ENCODE peak calls at places on chromosomes 6 and 20, in nine cellular contexts. C is CD8-positive, alpha-beta memory T cell; H is aorta; Z is stimulated activated CD8-positive, alpha-beta memory T cell treated with anti-CD3 and anti-CD28 coated beads, Interleukin-7, amount 100 ng/mL, for 4 hours; T is mesendoderm; O is C1 segment of cervical spinal cord; B is GM13976; I is A172; E is NB4. X is an unnamed sample.

GRCh38 chr20:35602851-35603495 is 12.7 kb upstream of the SPAG4 start:
- DNase-seq in E (no peak), Z (no peak), H (peak), C (no peak), O (no peak), B (no peak), T (no peak), I (no peak), X (no peak)

GRCh38 chr6:25369450-25370086 is 90.4 kb downstream of the CARMIL1 start:
- DNase-seq in B (no peak), E (no peak), I (no peak), H (no peak), O (peak), T (peak), Z (no peak), C (no peak), X (no peak)

GRCh38 chr6:87473419-87473903 is 687 bp downstream of the SLC35A1 start:
- DNase-seq in I (no peak), T (no peak), B (peak), E (peak), C (no peak), O (no peak), Z (peak), H (peak), X (peak)

GRCh38 chr6:111583986-111584385 is 21.7 kb downstream of the TRAF3IP2 start:
- DNase-seq in Z (no peak), T (no peak), B (no peak), I (no peak), H (no peak), E (no peak), C (no peak), O (no peak), X (no peak)

GRCh38 chr6:107991939-107992560 is 34.0 kb upstream of the SEC63 start:
- DNase-seq in C (no peak), T (peak), B (no peak), H (no peak), E (no peak), Z (no peak), I (no peak), O (no peak), X (no peak)

GRCh38 chr6:159168536-159169192 is 536 bp upstream of the FNDC1 start:
- DNase-seq in I (no peak), O (no peak), T (peak), B (no peak), C (no peak), H (peak), Z (no peak), E (no peak), X (peak)

GRCh38 chr20:13261460-13262301 is 40.6 kb downstream of the ISM1 start:
- DNase-seq in H (no peak), O (no peak), E (peak), B (peak), T (peak), I (peak), Z (peak), C (peak), X (peak)

GRCh38 chr6:154522576-154522975 is 12.1 kb upstream of the CNKSR3 start:
- DNase-seq in Z (no peak), O (no peak), C (no peak), H (no peak), T (no peak), E (no peak), B (no peak), I (no peak), X (no peak)

GRCh38 chr6:29506446-29507067 is 18.8 kb upstream of the MAS1L start:
- DNase-seq in C (no peak), E (no peak), B (peak), O (no peak), T (no peak), I (no peak), H (no peak), Z (no peak), X (no peak)

GRCh38 chr6:79231101-79231500 is 3.4 kb downstream of the HMGN3 start:
- DNase-seq in H (no peak), O (no peak), T (no peak), Z (no peak), C (no peak), E (no peak), I (no peak), B (no peak), X (no peak)

GRCh38 chr6:43949451-43950110 is 177.7 kb downstream of the MRPL14 start:
- DNase-seq in C (no peak), Z (no peak), B (no peak), I (no peak), T (no peak), O (no peak), H (no peak), E (no peak), X (no peak)

GRCh38 chr6:136969930-136970329 is 47.8 kb downstream of the SLC35D3 start:
- DNase-seq in Z (no peak), H (no peak), T (no peak), C (no peak), E (peak), B (no peak), O (no peak), I (no peak), X (no peak)

GRCh38 chr6:33776764-33777163 is 12.2 kb downstream of the LEMD2 start:
- DNase-seq in Z (no peak), H (no peak), C (no peak), T (no peak), E (no peak), I (no peak), O (no peak), B (no peak), X (no peak)

GRCh38 chr6:32908897-32909296 is 31.9 kb downstream of the HLA-DMB start:
- DNase-seq in T (no peak), Z (no peak), E (no peak), C (no peak), O (no peak), I (no peak), H (no peak), B (no peak), X (no peak)

GRCh38 chr6:168937061-168937460 is 316.6 kb downstream of the THBS2 start:
- DNase-seq in T (peak), E (no peak), Z (no peak), C (no peak), O (no peak), H (no peak), B (no peak), I (peak), X (no peak)

GRCh38 chr20:2695206-2695983 is 2.8 kb downstream of the EBF4 start:
- DNase-seq in C (no peak), B (peak), Z (no peak), I (no peak), T (no peak), H (peak), E (peak), O (no peak), X (no peak)

GRCh38 chr6:111972714-111973678 is 80.9 kb upstream of the CCN6 start:
- DNase-seq in H (peak), T (peak), O (no peak), B (no peak), C (peak), E (peak), I (peak), Z (peak), X (no peak)

GRCh38 chr6:99119109-99120031 is 171.6 kb upstream of the FBXL4 start:
- DNase-seq in O (no peak), Z (no peak), B (peak), I (peak), H (no peak), T (peak), C (no peak), E (peak), X (peak)

GRCh38 chr6:83518946-83519489 is 6.7 kb downstream of the PRSS35 start:
- DNase-seq in I (no peak), O (no peak), B (no peak), E (peak), Z (no peak), T (peak), H (no peak), C (no peak), X (no peak)

GRCh38 chr6:7813704-7814103 is 87.8 kb downstream of the BMP6 start:
- DNase-seq in C (no peak), E (no peak), Z (no peak), B (no peak), O (no peak), T (peak), I (no peak), H (no peak), X (no peak)

GRCh38 chr6:154438882-154439281 is 71.6 kb downstream of the CNKSR3 start:
- DNase-seq in E (no peak), B (no peak), H (no peak), O (no peak), Z (no peak), C (no peak), I (no peak), T (no peak), X (no peak)

GRCh38 chr20:61639200-61639599 is 387.1 kb downstream of the CDH4 start:
- DNase-seq in E (no peak), Z (no peak), B (no peak), H (no peak), I (peak), T (no peak), C (no peak), O (no peak), X (no peak)

GRCh38 chr20:61440548-61441055 is 188.5 kb downstream of the CDH4 start:
- DNase-seq in O (no peak), I (no peak), Z (no peak), H (no peak), E (no peak), B (no peak), C (no peak), T (peak), X (no peak)

GRCh38 chr6:21595951-21596378 is 2.4 kb downstream of the SOX4 start:
- DNase-seq in E (no peak), B (peak), C (no peak), H (peak), Z (peak), O (no peak), T (peak), I (no peak), X (no peak)

GRCh38 chr6:29748391-29749352 is 25.4 kb downstream of the HLA-F start:
- DNase-seq in T (peak), Z (peak), B (peak), E (no peak), I (peak), C (peak), H (peak), O (peak), X (peak)

GRCh38 chr6:47156196-47156595 is 114.1 kb upstream of the ADGRF1 start:
- DNase-seq in T (no peak), C (no peak), H (no peak), I (no peak), Z (no peak), O (no peak), B (no peak), E (no peak), X (no peak)

GRCh38 chr20:41365785-41366545 is 653 bp downstream of the EMILIN3 start:
- DNase-seq in O (no peak), B (no peak), C (no peak), H (no peak), E (no peak), T (no peak), I (no peak), Z (no peak), X (no peak)

GRCh38 chr6:22062807-22063408 is 233.9 kb downstream of the PRL start:
- DNase-seq in H (no peak), B (peak), I (no peak), T (no peak), O (peak), E (peak), Z (peak), C (no peak), X (no peak)

GRCh38 chr6:16334671-16335070 is 96.3 kb downstream of the GMPR start:
- DNase-seq in C (no peak), Z (no peak), E (peak), H (peak), T (peak), O (no peak), B (no peak), I (peak), X (no peak)

GRCh38 chr6:74066168-74066871 is 370.3 kb downstream of the CD109 start:
- DNase-seq in T (no peak), C (no peak), H (no peak), O (no peak), I (no peak), Z (no peak), E (no peak), B (no peak), X (no peak)

GRCh38 chr20:8385247-8385646 is 253.2 kb downstream of the PLCB1 start:
- DNase-seq in H (no peak), B (no peak), T (peak), E (peak), O (no peak), I (no peak), Z (no peak), C (no peak), X (no peak)

GRCh38 chr6:169689247-169689646 is 12.6 kb downstream of the WDR27 start:
- DNase-seq in B (no peak), C (no peak), I (peak), T (no peak), Z (no peak), H (no peak), E (no peak), O (no peak), X (no peak)

GRCh38 chr6:119256978-119257462 is 92.5 kb downstream of the MAN1A1 start:
- DNase-seq in C (no peak), E (no peak), I (no peak), H (no peak), B (no peak), T (no peak), Z (no peak), O (no peak), X (no peak)

GRCh38 chr20:31708839-31709534 is 13.7 kb downstream of the BCL2L1 start:
- DNase-seq in H (no peak), T (no peak), O (no peak), I (no peak), E (no peak), Z (no peak), C (no peak), B (no peak), X (no peak)

GRCh38 chr6:147116043-147116442 is 88.2 kb upstream of the STXBP5 start:
- DNase-seq in I (no peak), Z (no peak), H (no peak), C (no peak), B (no peak), E (no peak), O (no peak), T (no peak), X (no peak)

GRCh38 chr20:11261533-11262000 is 587.8 kb upstream of the JAG1 start:
- DNase-seq in I (peak), C (no peak), T (peak), Z (no peak), E (no peak), B (no peak), H (no peak), O (no peak), X (no peak)

GRCh38 chr6:107132330-107132954 is 17.1 kb upstream of the BEND3 start:
- DNase-seq in H (no peak), T (no peak), B (no peak), O (no peak), E (peak), I (no peak), Z (no peak), C (no peak), X (no peak)

GRCh38 chr6:104212977-104213696 is 646.6 kb downstream of the HACE1 start:
- DNase-seq in Z (no peak), O (no peak), C (no peak), B (no peak), T (no peak), I (no peak), H (no peak), E (no peak), X (no peak)

GRCh38 chr20:53291548-53291947 is 302.1 kb downstream of the ZNF217 start:
- DNase-seq in Z (no peak), O (no peak), H (no peak), E (peak), C (no peak), B (no peak), I (no peak), T (peak), X (peak)

X was measured in NCI-H460.